ENCODE peak calls at places on chromosome 4, in five cellular contexts. U, K, C, Z and Q are unnamed samples.

GRCh38 chr4:73585345-73585744 is 34.9 kb downstream of the RASSF6 start:
- DNase-seq in K (no peak), C (no peak), U (no peak), Z (no peak), Q (no peak)

GRCh38 chr4:23327120-23327519 is 562.7 kb downstream of the PPARGC1A start:
- DNase-seq in K (no peak), Z (no peak), U (no peak), C (no peak), Q (no peak)

GRCh38 chr4:25238052-25238451 is 4.2 kb downstream of the PI4K2B start:
- DNase-seq in U (no peak), C (no peak), K (no peak), Z (no peak), Q (no peak)

GRCh38 chr4:174520655-174521054 is 1.6 kb downstream of the HPGD start:
- DNase-seq in Z (no peak), K (no peak), C (no peak), U (no peak), Q (no peak)

GRCh38 chr4:55615008-55615407 is 21.1 kb downstream of the NMU start:
- DNase-seq in Z (no peak), K (no peak), C (no peak), U (no peak), Q (no peak)

GRCh38 chr4:23153076-23153475 is 460.3 kb downstream of the GBA3 start:
- DNase-seq in Z (no peak), C (no peak), K (no peak), U (no peak), Q (no peak)

GRCh38 chr4:113437124-113437523 is 324.4 kb downstream of the CAMK2D start:
- DNase-seq in U (no peak), Z (no peak), C (no peak), K (no peak), Q (peak)

GRCh38 chr4:8696369-8697127 is 104.0 kb downstream of the CPZ start:
- DNase-seq in Z (no peak), U (no peak), C (no peak), K (no peak), Q (no peak)

GRCh38 chr4:8836664-8837171 is 34.9 kb downstream of the HMX1 start:
- DNase-seq in U (no peak), Z (no peak), K (no peak), C (no peak), Q (no peak)

GRCh38 chr4:95263960-95264359 is 284.8 kb downstream of the UNC5C start:
- DNase-seq in C (no peak), U (no peak), Z (no peak), K (no peak), Q (no peak)

GRCh38 chr4:165493359-165493758 is 114.6 kb downstream of the CPE start:
- DNase-seq in Z (peak), U (peak), K (peak), C (peak), Q (peak)

GRCh38 chr4:1340861-1341260 is 6.1 kb upstream of the UVSSA start:
- DNase-seq in Z (no peak), U (no peak), K (no peak), C (no peak), Q (no peak)